ENCODE peak calls at places on chromosome X, in ten cellular contexts. One of them, this sample, is unnamed.

GRCh38 chrX:153783378-153784013 is 2.7 kb downstream of the SRPK3 start:
- DNase-seq in GM10248: no peak
- DNase-seq in neural crest cell: no peak
- DNase-seq in endodermal cell: no peak
- DNase-seq in heart right ventricle: no peak
- DNase-seq in GM13976: no peak
- DNase-seq in right lobe of liver: no peak
- DNase-seq in astrocyte: no peak
- DNase-seq in BJ: no peak
- DNase-seq in GM13977: no peak
- DNase-seq in this sample: no peak

GRCh38 chrX:70577442-70577841 is 132.8 kb downstream of the DLG3 start:
- DNase-seq in astrocyte: no peak
- DNase-seq in BJ: no peak
- DNase-seq in heart right ventricle: no peak
- DNase-seq in right lobe of liver: no peak
- DNase-seq in endodermal cell: no peak
- DNase-seq in neural crest cell: no peak
- DNase-seq in GM13977: no peak
- DNase-seq in GM10248: no peak
- DNase-seq in GM13976: no peak
- DNase-seq in this sample: no peak

GRCh38 chrX:131059231-131059630 is 1.1 kb downstream of the ARHGAP36 start:
- DNase-seq in astrocyte: no peak
- DNase-seq in GM13977: no peak
- DNase-seq in heart right ventricle: no peak
- DNase-seq in endodermal cell: peak
- DNase-seq in BJ: no peak
- DNase-seq in GM13976: no peak
- DNase-seq in neural crest cell: no peak
- DNase-seq in right lobe of liver: no peak
- DNase-seq in GM10248: no peak
- DNase-seq in this sample: no peak

GRCh38 chrX:1306909-1307625 is 29.5 kb upstream of the IL3RA start:
- DNase-seq in heart right ventricle: no peak
- DNase-seq in GM10248: no peak
- DNase-seq in GM13976: no peak
- DNase-seq in astrocyte: no peak
- DNase-seq in GM13977: no peak
- DNase-seq in BJ: no peak
- DNase-seq in endodermal cell: no peak
- DNase-seq in right lobe of liver: no peak
- DNase-seq in neural crest cell: no peak
- DNase-seq in this sample: no peak

GRCh38 chrX:17266171-17266570 is 108.8 kb upstream of the NHS start:
- DNase-seq in GM13976: no peak
- DNase-seq in endodermal cell: no peak
- DNase-seq in BJ: no peak
- DNase-seq in neural crest cell: no peak
- DNase-seq in astrocyte: peak
- DNase-seq in right lobe of liver: no peak
- DNase-seq in heart right ventricle: no peak
- DNase-seq in GM10248: no peak
- DNase-seq in GM13977: no peak
- DNase-seq in this sample: no peak

GRCh38 chrX:30302957-30303356 is 6.2 kb downstream of the NR0B1 start:
- DNase-seq in BJ: no peak
- DNase-seq in endodermal cell: peak
- DNase-seq in GM13977: no peak
- DNase-seq in GM13976: no peak
- DNase-seq in heart right ventricle: peak
- DNase-seq in neural crest cell: no peak
- DNase-seq in astrocyte: no peak
- DNase-seq in right lobe of liver: peak
- DNase-seq in GM10248: no peak
- DNase-seq in this sample: no peak

GRCh38 chrX:20530319-20530979 is 263.7 kb upstream of the RPS6KA3 start:
- DNase-seq in GM13976: peak
- DNase-seq in BJ: no peak
- DNase-seq in astrocyte: no peak
- DNase-seq in GM10248: peak
- DNase-seq in heart right ventricle: no peak
- DNase-seq in GM13977: peak
- DNase-seq in endodermal cell: peak
- DNase-seq in right lobe of liver: peak
- DNase-seq in neural crest cell: peak
- DNase-seq in this sample: peak

GRCh38 chrX:71170660-71171059 is 26.0 kb downstream of the NLGN3 start:
- DNase-seq in GM13977: no peak
- DNase-seq in right lobe of liver: no peak
- DNase-seq in BJ: no peak
- DNase-seq in neural crest cell: no peak
- DNase-seq in astrocyte: no peak
- DNase-seq in endodermal cell: no peak
- DNase-seq in GM13976: no peak
- DNase-seq in GM10248: no peak
- DNase-seq in heart right ventricle: no peak
- DNase-seq in this sample: no peak

GRCh38 chrX:17535229-17535628 is 160.2 kb downstream of the NHS start:
- DNase-seq in heart right ventricle: no peak
- DNase-seq in GM10248: peak
- DNase-seq in BJ: no peak
- DNase-seq in GM13977: peak
- DNase-seq in neural crest cell: peak
- DNase-seq in astrocyte: no peak
- DNase-seq in GM13976: peak
- DNase-seq in right lobe of liver: no peak
- DNase-seq in endodermal cell: peak
- DNase-seq in this sample: peak

GRCh38 chrX:149497626-149498025 is 7.5 kb downstream of the IDS start:
- DNase-seq in BJ: peak
- DNase-seq in right lobe of liver: no peak
- DNase-seq in astrocyte: peak
- DNase-seq in GM13977: no peak
- DNase-seq in endodermal cell: no peak
- DNase-seq in heart right ventricle: no peak
- DNase-seq in GM10248: no peak
- DNase-seq in GM13976: no peak
- DNase-seq in neural crest cell: no peak
- DNase-seq in this sample: no peak

GRCh38 chrX:132461886-132462285 is 27.0 kb downstream of the MBNL3 start:
- DNase-seq in BJ: no peak
- DNase-seq in astrocyte: no peak
- DNase-seq in endodermal cell: no peak
- DNase-seq in GM13977: no peak
- DNase-seq in GM13976: no peak
- DNase-seq in neural crest cell: no peak
- DNase-seq in right lobe of liver: no peak
- DNase-seq in GM10248: no peak
- DNase-seq in heart right ventricle: no peak
- DNase-seq in this sample: no peak

GRCh38 chrX:25020391-25021131 is 4.8 kb upstream of the ARX start:
- DNase-seq in right lobe of liver: no peak
- DNase-seq in GM10248: peak
- DNase-seq in astrocyte: no peak
- DNase-seq in heart right ventricle: no peak
- DNase-seq in endodermal cell: peak
- DNase-seq in GM13976: peak
- DNase-seq in BJ: no peak
- DNase-seq in GM13977: peak
- DNase-seq in neural crest cell: peak
- DNase-seq in this sample: peak

GRCh38 chrX:130393451-130394074 is 8.1 kb upstream of the GPR119 start:
- DNase-seq in GM13977: no peak
- DNase-seq in right lobe of liver: peak
- DNase-seq in heart right ventricle: peak
- DNase-seq in neural crest cell: peak
- DNase-seq in GM10248: no peak
- DNase-seq in BJ: no peak
- DNase-seq in endodermal cell: peak
- DNase-seq in astrocyte: peak
- DNase-seq in GM13976: no peak
- DNase-seq in this sample: peak

GRCh38 chrX:41293269-41293668 is 40.7 kb upstream of the DDX3X start:
- DNase-seq in right lobe of liver: no peak
- DNase-seq in heart right ventricle: no peak
- DNase-seq in GM13976: no peak
- DNase-seq in endodermal cell: peak
- DNase-seq in neural crest cell: no peak
- DNase-seq in BJ: no peak
- DNase-seq in GM10248: no peak
- DNase-seq in GM13977: no peak
- DNase-seq in astrocyte: no peak
- DNase-seq in this sample: peak
- TF ChIP-seq CTCF in right lobe of liver: peak
- TF ChIP-seq CTCF in heart right ventricle: no peak
- TF ChIP-seq CTCF in GM13976: no peak
- TF ChIP-seq CTCF in endodermal cell: peak
- TF ChIP-seq CTCF in neural crest cell: peak
- TF ChIP-seq CTCF in BJ: no peak
- TF ChIP-seq CTCF in GM10248: no peak
- TF ChIP-seq CTCF in GM13977: peak
- TF ChIP-seq CTCF in astrocyte: no peak
- TF ChIP-seq CTCF in this sample: peak

GRCh38 chrX:110915579-110915978 is 120.0 kb upstream of the CHRDL1 start:
- DNase-seq in neural crest cell: no peak
- DNase-seq in BJ: no peak
- DNase-seq in heart right ventricle: no peak
- DNase-seq in astrocyte: no peak
- DNase-seq in right lobe of liver: no peak
- DNase-seq in GM10248: no peak
- DNase-seq in GM13977: no peak
- DNase-seq in endodermal cell: no peak
- DNase-seq in GM13976: no peak
- DNase-seq in this sample: no peak
- TF ChIP-seq CTCF in neural crest cell: no peak
- TF ChIP-seq CTCF in BJ: no peak
- TF ChIP-seq CTCF in heart right ventricle: no peak
- TF ChIP-seq CTCF in astrocyte: no peak
- TF ChIP-seq CTCF in right lobe of liver: no peak
- TF ChIP-seq CTCF in GM10248: no peak
- TF ChIP-seq CTCF in GM13977: no peak
- TF ChIP-seq CTCF in endodermal cell: no peak
- TF ChIP-seq CTCF in GM13976: no peak
- TF ChIP-seq CTCF in this sample: no peak

DNA sequence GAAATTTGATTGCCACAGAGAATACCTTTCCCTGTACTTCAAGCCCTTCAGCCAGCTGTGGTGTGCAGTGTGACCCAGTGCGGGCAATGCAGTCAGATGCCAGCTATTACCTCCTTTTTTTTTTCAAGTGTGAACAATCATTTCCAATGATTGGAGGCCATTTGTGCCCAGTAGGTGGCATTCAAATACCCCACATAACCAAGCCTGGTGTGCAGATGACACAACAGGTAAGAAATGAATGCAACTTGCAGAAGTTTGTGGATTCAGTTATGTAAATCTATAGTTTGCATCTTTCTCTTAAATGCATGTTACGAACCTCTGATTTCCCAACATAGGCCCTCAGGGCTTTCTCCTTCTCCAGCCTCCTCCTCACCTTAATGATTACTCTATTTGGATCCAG is 98.0 kb downstream of the CLCN4 start:
- DNase-seq in BJ: no peak
- DNase-seq in GM13976: no peak
- DNase-seq in endodermal cell: no peak
- DNase-seq in right lobe of liver: no peak
- DNase-seq in neural crest cell: no peak
- DNase-seq in heart right ventricle: no peak
- DNase-seq in GM10248: no peak
- DNase-seq in astrocyte: no peak
- DNase-seq in GM13977: no peak
- DNase-seq in this sample: no peak
- TF ChIP-seq CTCF in BJ: peak
- TF ChIP-seq CTCF in GM13976: no peak
- TF ChIP-seq CTCF in endodermal cell: peak
- TF ChIP-seq CTCF in right lobe of liver: peak
- TF ChIP-seq CTCF in neural crest cell: no peak
- TF ChIP-seq CTCF in heart right ventricle: no peak
- TF ChIP-seq CTCF in GM10248: no peak
- TF ChIP-seq CTCF in astrocyte: no peak
- TF ChIP-seq CTCF in GM13977: no peak
- TF ChIP-seq CTCF in this sample: no peak

DNA sequence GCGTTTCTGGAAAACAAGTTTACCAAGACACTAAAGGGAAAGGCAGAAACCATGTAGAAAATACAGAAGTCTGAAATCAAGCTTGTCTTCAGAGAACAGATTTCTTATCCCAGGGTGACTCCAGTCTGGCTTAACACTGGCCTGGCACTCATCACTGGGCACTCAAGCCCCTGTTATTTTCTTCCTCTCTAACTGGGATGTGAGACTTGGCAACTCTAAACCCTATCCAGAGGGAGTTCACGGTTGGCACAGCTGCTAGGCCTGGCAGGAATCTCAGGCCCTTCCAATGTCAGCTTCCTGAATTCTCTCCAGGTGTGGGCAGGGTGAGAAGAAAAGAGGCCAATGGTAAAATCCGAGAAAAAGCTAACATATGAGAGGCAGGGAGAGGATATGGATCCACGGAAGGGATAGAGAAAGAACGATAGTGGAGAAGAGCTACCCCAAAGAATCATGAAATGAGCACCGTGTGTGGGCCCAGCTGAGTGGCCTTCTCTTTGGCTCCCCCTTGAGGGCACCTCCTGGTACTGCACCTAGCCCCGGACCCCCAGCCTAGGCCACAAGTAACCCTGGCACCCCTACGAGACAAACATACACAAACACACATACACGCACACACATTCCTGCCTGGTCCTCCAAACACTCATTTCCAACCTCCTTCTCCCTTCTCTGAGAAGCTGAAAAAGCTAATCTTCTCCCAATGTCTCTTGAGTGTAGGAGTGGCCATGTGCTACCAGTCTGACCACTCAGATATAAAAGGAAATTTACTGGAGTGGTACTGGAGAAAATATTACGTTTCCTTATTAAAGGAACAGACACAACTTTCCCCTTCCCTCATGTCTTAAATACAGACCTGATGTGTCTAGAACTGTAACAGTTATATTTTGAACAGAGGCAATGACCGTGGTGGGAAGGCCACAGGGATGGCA is 16.6 kb upstream of the PTCHD1 start:
- DNase-seq in astrocyte: no peak
- DNase-seq in GM13977: peak
- DNase-seq in GM10248: peak
- DNase-seq in endodermal cell: peak
- DNase-seq in BJ: no peak
- DNase-seq in heart right ventricle: no peak
- DNase-seq in neural crest cell: peak
- DNase-seq in right lobe of liver: no peak
- DNase-seq in GM13976: peak
- DNase-seq in this sample: peak
- TF ChIP-seq CTCF in astrocyte: peak
- TF ChIP-seq CTCF in GM13977: peak
- TF ChIP-seq CTCF in GM10248: peak
- TF ChIP-seq CTCF in endodermal cell: peak
- TF ChIP-seq CTCF in BJ: peak
- TF ChIP-seq CTCF in heart right ventricle: peak
- TF ChIP-seq CTCF in neural crest cell: peak
- TF ChIP-seq CTCF in right lobe of liver: peak
- TF ChIP-seq CTCF in GM13976: peak
- TF ChIP-seq CTCF in this sample: peak

This sample was measured in activated CD8-positive, alpha-beta T cell treated with anti-CD3 and anti-CD28 coated beads for 36 hours.